ENCODE peak calls at places on chromosomes 13 and 19, in five cellular contexts. K, N, X, D and J are unnamed samples.

GRCh38 chr19:13961826-13962737 is 9.8 kb downstream of the DCAF15 start:
- DNase-seq in K (peak; percentile 33), N (no peak), X (peak; percentile 36), D (peak; percentile 77), J (no peak)

GRCh38 chr13:25971499-25972145 is 80.2 kb downstream of the SHISA2 start:
- DNase-seq in K (no peak), N (peak; percentile 21), X (no peak), D (peak; percentile 24), J (no peak)

GRCh38 chr13:50053844-50054243 is 38.6 kb downstream of the KCNRG start:
- DNase-seq in K (no peak), N (no peak), X (no peak), D (no peak), J (no peak)

GRCh38 chr19:13076787-13077186 is 25.9 kb downstream of the LYL1 start:
- DNase-seq in K (no peak), N (no peak), X (no peak), D (no peak), J (no peak)

GRCh38 chr13:113646921-113647340 is 11.1 kb downstream of the ATP4B start:
- DNase-seq in K (no peak), N (no peak), X (no peak), D (no peak), J (no peak)

GRCh38 chr19:14774373-14774772 is 4.0 kb downstream of the ADGRE2 start:
- DNase-seq in K (no peak), N (no peak), X (no peak), D (no peak), J (no peak)

GRCh38 chr13:34678154-34678553 is 263.9 kb upstream of the NBEA start:
- DNase-seq in K (no peak), N (no peak), X (no peak), D (no peak), J (no peak)

GRCh38 chr19:7953060-7953459 is 9.6 kb upstream of the TIMM44 start:
- DNase-seq in K (no peak), N (no peak), X (no peak), D (no peak), J (no peak)

GRCh38 chr13:45310341-45311138 is 30.4 kb downstream of the TPT1 start:
- DNase-seq in K (no peak), N (no peak), X (no peak), D (no peak), J (no peak)

GRCh38 chr13:43303040-43303729 is 279.8 kb downstream of the DNAJC15 start:
- DNase-seq in K (peak; percentile 58), N (peak; percentile 65), X (peak; percentile 93), D (peak; percentile 82), J (peak; percentile 79)

GRCh38 chr19:22532388-22533310 is 101.5 kb upstream of the ZNF492 start:
- DNase-seq in K (peak; percentile 99), N (peak; percentile 53), X (no peak), D (no peak), J (peak; percentile 82)

GRCh38 chr19:34365463-34366401 is 736 bp downstream of the GPI start:
- DNase-seq in K (peak; percentile 49), N (peak; percentile 50), X (peak; percentile 47), D (peak; percentile 47), J (peak; percentile 80)

GRCh38 chr19:23415561-23416191 is 20.4 kb upstream of the ZNF91 start:
- DNase-seq in K (no peak), N (no peak), X (peak; percentile 79), D (peak; percentile 97), J (no peak)

GRCh38 chr13:34361528-34361927 is 543.6 kb downstream of the RFC3 start:
- DNase-seq in K (no peak), N (no peak), X (no peak), D (no peak), J (no peak)

DNA sequence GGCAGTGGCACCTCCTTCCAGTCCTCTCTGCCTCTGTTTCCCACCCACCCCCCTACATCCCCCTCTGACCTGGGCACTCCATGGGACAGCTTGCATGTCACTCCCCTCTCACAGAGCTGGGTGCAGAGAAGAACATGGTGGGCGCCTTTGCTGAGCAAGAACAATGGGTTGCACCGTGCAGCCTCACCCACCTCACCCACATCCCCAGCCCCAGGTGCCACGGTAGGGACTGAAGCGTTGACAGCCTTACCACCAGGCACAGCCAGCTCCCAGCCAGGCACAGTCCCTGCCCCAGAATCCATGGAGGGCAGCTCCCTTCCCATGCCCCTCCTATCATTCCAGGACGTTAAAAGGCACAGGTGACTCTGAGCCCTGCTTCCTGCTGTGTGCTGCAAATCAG is 93.1 kb upstream of the VSTM2B start:
- DNase-seq in K (no peak), N (no peak), X (no peak), D (no peak), J (no peak)
- H3K27ac ChIP-seq in K (no peak overlapping the region), N (no peak overlapping the region), X (no peak overlapping the region), D (no peak overlapping the region), J (no peak overlapping the region)

GRCh38 chr13:90622547-90622946 is 724.9 kb upstream of the MIR17HG start:
- DNase-seq in K (no peak), N (no peak), X (no peak), D (no peak), J (no peak)

GRCh38 chr13:90627813-90628212 is 719.7 kb upstream of the MIR17HG start:
- DNase-seq in K (no peak), N (no peak), X (no peak), D (no peak), J (no peak)

GRCh38 chr13:90618133-90618532 is 729.4 kb upstream of the MIR17HG start:
- DNase-seq in K (no peak), N (no peak), X (no peak), D (peak; percentile 33), J (no peak)

GRCh38 chr13:90628471-90628870 is 719.0 kb upstream of the MIR17HG start:
- DNase-seq in K (no peak), N (no peak), X (no peak), D (no peak), J (no peak)

GRCh38 chr13:90623318-90624011 is 724.0 kb upstream of the MIR17HG start:
- DNase-seq in K (no peak), N (no peak), X (no peak), D (no peak), J (no peak)
- H3K27ac ChIP-seq in K (no peak overlapping the region), N (no peak overlapping the region), X (no peak overlapping the region), D (no peak overlapping the region), J (no peak overlapping the region)

GRCh38 chr19:45090598-45090997 is 2.4 kb upstream of the PPP1R37 start:
- DNase-seq in K (no peak), N (no peak), X (no peak), D (no peak), J (no peak)

GRCh38 chr19:45091031-45091918 is 1.7 kb upstream of the PPP1R37 start:
- DNase-seq in K (peak; percentile 98), N (peak; percentile 99), X (peak; percentile 100), D (peak; percentile 100), J (peak; percentile 99)

GRCh38 chr19:45094707-45095106 is 1.7 kb downstream of the PPP1R37 start:
- DNase-seq in K (no peak), N (no peak), X (no peak), D (no peak), J (no peak)

GRCh38 chr19:45094158-45094557 is 1.2 kb downstream of the PPP1R37 start:
- DNase-seq in K (no peak), N (no peak), X (no peak), D (no peak), J (no peak)

GRCh38 chr19:45092747-45093678 is at the start of gene PPP1R37:
- DNase-seq in K (peak; percentile 93), N (peak; percentile 92), X (peak; percentile 98), D (peak; percentile 99), J (peak; percentile 95)
- H3K27ac ChIP-seq in K (peak within 1 kb of the TSS; percentile 29), N (peak within 1 kb of the TSS; percentile 88), X (peak within 1 kb of the TSS; percentile 99), D (peak within 1 kb of the TSS; percentile 89), J (peak within 1 kb of the TSS; percentile 88)

GRCh38 chr19:55516878-55517620 is 19.9 kb downstream of the SBK2 start:
- DNase-seq in K (peak; percentile 94), N (peak; percentile 94), X (peak; percentile 95), D (peak; percentile 95), J (peak; percentile 94)
- H3K27ac ChIP-seq in K (peak overlapping the region; percentile 77), N (peak overlapping the region; percentile 77), X (peak overlapping the region; percentile 71), D (no peak overlapping the region), J (peak overlapping the region; percentile 82)